ENCODE peak calls at places on chromosomes 13 and 19, in seven cellular contexts. A is mammary epithelial cell, Y is neural progenitor cell, D is heart right ventricle, R is transverse colon, Q is cardiac muscle cell, B is body of pancreas. I is an unnamed sample.

GRCh38 chr19:33819496-33819874 is 22.8 kb downstream of the KCTD15 start:
- DNase-seq in A (no peak), Q (no peak), R (no peak), D (no peak), Y (peak), B (no peak), I (no peak)

GRCh38 chr13:47017476-47017875 is 120.6 kb upstream of the HTR2A start:
- DNase-seq in D (no peak), Y (no peak), A (no peak), B (no peak), Q (peak), R (no peak), I (no peak)

GRCh38 chr19:1360126-1360817 is 23.4 kb upstream of the NDUFS7 start:
- DNase-seq in Y (no peak), D (no peak), Q (no peak), B (no peak), A (no peak), R (no peak), I (no peak)

GRCh38 chr19:778910-779653 is 18.2 kb upstream of the PTBP1 start:
- DNase-seq in Y (no peak), B (peak), A (peak), R (peak), D (no peak), Q (peak), I (peak)

GRCh38 chr19:38667552-38668205 is 20.2 kb downstream of the ACTN4 start:
- DNase-seq in Q (no peak), R (no peak), B (no peak), Y (no peak), D (no peak), A (no peak), I (no peak)

GRCh38 chr13:28872427-28873176 is 52.5 kb downstream of the MTUS2 start:
- DNase-seq in A (no peak), B (no peak), Q (no peak), D (no peak), R (no peak), Y (no peak), I (no peak)

GRCh38 chr13:66546534-66547379 is 683.4 kb downstream of the PCDH9 start:
- DNase-seq in Q (no peak), D (no peak), R (no peak), B (no peak), Y (no peak), A (peak), I (peak)

GRCh38 chr19:29685326-29685725 is 20.1 kb downstream of the PLEKHF1 start:
- DNase-seq in B (no peak), Y (no peak), R (no peak), D (no peak), Q (peak), A (peak), I (no peak)

GRCh38 chr13:97435794-97436193 is 1.8 kb downstream of the RAP2A start:
- DNase-seq in R (no peak), Y (no peak), D (no peak), Q (peak), A (no peak), B (no peak), I (no peak)

GRCh38 chr13:97436845-97437244 is 2.9 kb downstream of the RAP2A start:
- DNase-seq in Q (no peak), B (no peak), R (no peak), A (no peak), D (no peak), Y (no peak), I (no peak)

GRCh38 chr13:97433727-97434416 is at the start of gene RAP2A:
- DNase-seq in D (peak), R (peak), Q (peak), Y (peak), B (peak), A (peak), I (peak)

GRCh38 chr13:97434417-97435296 is 688 bp downstream of the RAP2A start:
- DNase-seq in Q (peak), R (peak), Y (no peak), B (peak), A (peak), D (peak), I (peak)

DNA sequence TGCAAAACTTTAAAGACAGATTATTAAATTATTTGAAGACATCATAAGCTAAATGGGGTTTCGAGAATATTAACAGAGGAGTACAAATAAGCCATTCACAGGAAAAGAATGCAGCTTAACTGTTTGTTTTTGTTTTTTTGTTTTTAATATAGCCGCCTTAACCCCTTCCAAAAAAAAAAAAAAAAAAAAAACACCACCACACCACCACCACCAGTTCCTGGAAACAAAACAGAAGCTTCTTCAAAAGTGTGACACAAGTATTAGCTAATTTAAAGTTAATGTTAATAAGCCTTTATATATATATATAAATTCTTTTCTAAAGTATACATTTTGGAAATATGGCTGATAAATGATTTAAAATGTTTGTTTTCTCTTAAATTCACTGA is 1.3 kb downstream of the RAP2A start:
- DNase-seq in R (no peak), D (no peak), Q (no peak), B (no peak), A (no peak), Y (no peak), I (no peak)
- H3K27ac ChIP-seq in R (peak), D (peak), Q (peak), B (no peak), A (peak), Y (no peak), I (no peak)

DNA sequence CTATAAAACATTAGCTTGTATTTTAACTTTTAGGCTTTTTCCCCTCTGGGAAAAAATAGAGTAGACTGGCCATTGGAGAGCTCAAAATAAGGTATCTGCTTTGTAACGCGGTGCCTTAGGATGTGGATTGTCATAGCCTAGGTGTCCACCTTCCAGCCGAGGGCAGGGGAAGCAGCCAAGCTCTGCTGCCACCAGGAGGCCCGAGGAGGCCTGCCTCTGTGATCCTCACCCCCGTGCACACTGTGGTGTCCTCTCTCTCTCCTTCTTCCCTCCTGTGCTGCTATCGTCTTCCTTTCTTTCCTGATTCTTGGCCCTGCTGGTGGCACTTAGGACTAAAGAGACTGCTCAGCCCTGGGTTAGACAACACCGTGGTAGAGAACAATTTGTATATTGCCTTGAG is 11.3 kb downstream of the HNRNPM start:
- DNase-seq in Q (no peak), D (no peak), Y (peak), A (no peak), R (no peak), B (no peak), I (no peak)
- TF ChIP-seq CTCF in Q (peak), D (peak), Y (peak), A (no peak), R (no peak), B (no peak), I (peak)

GRCh38 chr19:12952488-12953455 is 4.3 kb downstream of the GADD45GIP1 start:
- DNase-seq in R (no peak), A (no peak), Y (no peak), Q (peak), D (no peak), B (no peak), I (peak)

GRCh38 chr19:12955996-12956395 is 1.0 kb downstream of the GADD45GIP1 start:
- DNase-seq in D (no peak), A (no peak), Q (no peak), Y (no peak), B (no peak), R (no peak), I (no peak)

GRCh38 chr19:12953456-12954149 is 3.4 kb downstream of the GADD45GIP1 start:
- DNase-seq in B (no peak), D (no peak), A (no peak), Q (no peak), R (no peak), Y (no peak), I (no peak)

GRCh38 chr19:12956446-12957388 is at the start of gene GADD45GIP1:
- DNase-seq in B (peak), D (peak), Q (peak), Y (peak), R (peak), A (peak), I (peak)

GRCh38 chr19:12954150-12954962 is 2.7 kb downstream of the GADD45GIP1 start:
- DNase-seq in B (no peak), Y (no peak), Q (no peak), D (no peak), A (no peak), R (no peak), I (no peak)
- H3K27ac ChIP-seq in B (no peak), Y (no peak), Q (peak), D (no peak), A (no peak), R (peak), I (no peak)

GRCh38 chr19:17997969-17998826 is 9.8 kb upstream of the ARRDC2 start:
- DNase-seq in R (peak), Q (no peak), A (no peak), B (no peak), Y (peak), D (no peak), I (no peak)
- TF ChIP-seq CTCF in R (no peak), Q (no peak), A (no peak), B (no peak), Y (peak), D (peak), I (peak)

GRCh38 chr19:51124729-51125128 is at the start of gene SIGLEC9:
- DNase-seq in A (no peak), Y (no peak), R (peak), Q (no peak), B (no peak), D (peak), I (no peak)

GRCh38 chr19:51123381-51124186 is 1.1 kb upstream of the SIGLEC9 start:
- DNase-seq in Y (no peak), D (no peak), Q (no peak), B (no peak), R (peak), A (no peak), I (no peak)

GRCh38 chr19:51125421-51126075 is 842 bp downstream of the SIGLEC9 start:
- DNase-seq in B (no peak), Q (no peak), D (no peak), R (no peak), A (no peak), Y (no peak), I (no peak)

GRCh38 chr19:51122112-51122981 is 2.4 kb upstream of the SIGLEC9 start:
- DNase-seq in B (no peak), A (peak), Y (no peak), Q (peak), D (no peak), R (no peak), I (no peak)

GRCh38 chr19:51124216-51124615 is 490 bp upstream of the SIGLEC9 start:
- DNase-seq in B (no peak), R (no peak), A (no peak), Y (no peak), D (no peak), Q (no peak), I (no peak)
- H3K27ac ChIP-seq in B (no peak), R (peak), A (no peak), Y (no peak), D (peak), Q (no peak), I (no peak)

GRCh38 chr19:15479391-15480345 is at the start of gene PGLYRP2:
- DNase-seq in A (no peak), B (peak), D (peak), Q (peak), R (no peak), Y (no peak), I (no peak)
- TF ChIP-seq CTCF in A (peak), B (peak), D (peak), Q (no peak), R (no peak), Y (no peak), I (peak)

GRCh38 chr19:8005534-8006256 is at the start of gene ELAVL1:
- DNase-seq in Y (peak), B (peak), R (peak), Q (peak), A (peak), D (peak), I (peak)
- H3K27ac ChIP-seq in Y (peak), B (peak), R (peak), Q (peak), A (peak), D (peak), I (peak)

DNA sequence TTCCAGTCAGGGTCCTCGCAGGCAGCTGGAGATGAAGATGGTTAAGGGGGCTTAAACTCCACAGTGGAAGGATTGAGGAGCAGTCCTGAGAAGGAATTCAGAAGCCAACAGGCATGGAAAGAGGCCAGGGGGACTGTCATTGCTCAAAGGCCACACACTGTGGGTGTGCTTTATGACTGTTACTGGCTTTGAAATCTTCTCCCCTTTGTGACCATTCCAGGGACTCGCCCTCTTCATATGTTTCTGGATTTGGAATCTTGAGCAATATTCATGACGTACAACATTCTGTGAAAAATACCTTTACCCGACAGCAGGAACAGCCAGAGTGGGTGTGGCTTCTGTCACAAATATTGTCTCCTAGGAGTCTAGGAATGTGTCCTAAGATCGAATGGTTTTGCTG is 16.6 kb downstream of the CEACAM7 start:
- DNase-seq in Q (no peak), B (no peak), Y (no peak), D (no peak), R (peak), A (no peak), I (no peak)
- TF ChIP-seq CTCF in Q (no peak), B (no peak), Y (no peak), D (no peak), R (no peak), A (no peak), I (no peak)